ENCODE peak calls at places on chromosomes 16 and 17, in four cellular contexts. T, F, Y and G are unnamed samples.

GRCh38 chr17:52648995-52649394 is 490.5 kb upstream of the CA10 start:
- DNase-seq in T (no peak), F (no peak), Y (no peak), G (no peak)

GRCh38 chr17:63641678-63642077 is 19.5 kb downstream of the MAP3K3 start:
- DNase-seq in T (no peak), F (no peak), Y (no peak), G (no peak)

GRCh38 chr16:22035094-22035675 is 27.3 kb downstream of the MOSMO start:
- DNase-seq in T (no peak), F (no peak), Y (no peak), G (no peak)

GRCh38 chr16:88628512-88628974 is 9.8 kb upstream of the IL17C start:
- DNase-seq in T (no peak), F (peak; percentile 87), Y (no peak), G (peak; percentile 72)

GRCh38 chr16:48099455-48099854 is 56.3 kb downstream of the ABCC12 start:
- DNase-seq in T (peak; percentile 49), F (peak; percentile 43), Y (no peak), G (peak; percentile 26)

GRCh38 chr17:28738680-28739384 is 5.0 kb upstream of the TRAF4 start:
- DNase-seq in T (no peak), F (no peak), Y (no peak), G (no peak)

GRCh38 chr17:65370669-65371126 is 190.8 kb downstream of the AXIN2 start:
- DNase-seq in T (no peak), F (no peak), Y (no peak), G (peak; percentile 11)

GRCh38 chr17:48426019-48426418 is 4.0 kb downstream of the SKAP1 start:
- DNase-seq in T (no peak), F (no peak), Y (no peak), G (no peak)

GRCh38 chr16:7338826-7339225 is 6.2 kb downstream of the RBFOX1 start:
- DNase-seq in T (no peak), F (no peak), Y (no peak), G (no peak)

GRCh38 chr17:42653179-42654124 is 5.6 kb upstream of the TUBG2 start:
- DNase-seq in T (no peak), F (peak; percentile 44), Y (no peak), G (peak; percentile 59)

GRCh38 chr17:8894673-8895578 is 27.5 kb upstream of the PIK3R6 start:
- DNase-seq in T (peak; percentile 39), F (peak; percentile 65), Y (peak; percentile 53), G (peak; percentile 75)

GRCh38 chr17:6461246-6461645 is 17.0 kb downstream of the PIMREG start:
- DNase-seq in T (no peak), F (no peak), Y (no peak), G (no peak)

GRCh38 chr17:56798916-56799315 is 34.8 kb downstream of the C17orf67 start:
- DNase-seq in T (no peak), F (no peak), Y (peak; percentile 41), G (peak; percentile 63)

GRCh38 chr16:4411684-4412083 is 4.7 kb downstream of the CORO7 start:
- DNase-seq in T (no peak), F (no peak), Y (no peak), G (no peak)

GRCh38 chr17:77316191-77316641 is 175.4 kb downstream of the SEC14L1 start:
- DNase-seq in T (no peak), F (no peak), Y (no peak), G (peak; percentile 39)

GRCh38 chr16:17345043-17345442 is 125.7 kb downstream of the XYLT1 start:
- DNase-seq in T (no peak), F (no peak), Y (no peak), G (no peak)

GRCh38 chr17:49101054-49101534 is 31.5 kb upstream of the B4GALNT2 start:
- DNase-seq in T (peak; percentile 72), F (no peak), Y (no peak), G (no peak)

GRCh38 chr17:57876023-57876865 is 26.4 kb upstream of the MRPS23 start:
- DNase-seq in T (no peak), F (no peak), Y (no peak), G (no peak)

GRCh38 chr16:48537275-48537674 is 72.7 kb downstream of the N4BP1 start:
- DNase-seq in T (no peak), F (no peak), Y (no peak), G (no peak)

GRCh38 chr17:4862720-4863119 is 29.6 kb downstream of the MINK1 start:
- DNase-seq in T (no peak), F (no peak), Y (no peak), G (no peak)

GRCh38 chr16:10497132-10498088 is 83.0 kb downstream of the EMP2 start:
- DNase-seq in T (no peak), F (peak; percentile 51), Y (no peak), G (no peak)

GRCh38 chr16:3022208-3022696 is 1.5 kb downstream of the HCFC1R1 start:
- DNase-seq in T (peak; percentile 82), F (peak; percentile 52), Y (peak; percentile 73), G (peak; percentile 81)

GRCh38 chr16:75075688-75076268 is 40.8 kb downstream of the LDHD start:
- DNase-seq in T (no peak), F (no peak), Y (no peak), G (no peak)

GRCh38 chr16:25006504-25007055 is 8.6 kb downstream of the ARHGAP17 start:
- DNase-seq in T (no peak), F (no peak), Y (no peak), G (no peak)

GRCh38 chr17:77622627-77623026 is 335.9 kb upstream of the TNRC6C start:
- DNase-seq in T (no peak), F (no peak), Y (no peak), G (no peak)

GRCh38 chr17:50062323-50063243 is 6.7 kb downstream of the ITGA3 start:
- DNase-seq in T (peak; percentile 91), F (no peak), Y (no peak), G (no peak)

GRCh38 chr17:13395346-13395745 is 206.4 kb downstream of the HS3ST3A1 start:
- DNase-seq in T (no peak), F (no peak), Y (no peak), G (no peak)

GRCh38 chr16:2004795-2005517 is 4.7 kb downstream of the ZNF598 start:
- DNase-seq in T (no peak), F (no peak), Y (no peak), G (no peak)

GRCh38 chr16:53085539-53086450 is 31.0 kb downstream of the CHD9 start:
- DNase-seq in T (no peak), F (no peak), Y (no peak), G (no peak)

GRCh38 chr17:66152756-66153155 is 39.2 kb downstream of the CEP112 start:
- DNase-seq in T (no peak), F (no peak), Y (no peak), G (no peak)

GRCh38 chr17:7589204-7589868 is 558 bp downstream of the SOX15 start:
- DNase-seq in T (no peak), F (no peak), Y (peak; percentile 87), G (peak; percentile 94)

GRCh38 chr16:89727406-89728120 is 6.2 kb downstream of the ZNF276 start:
- DNase-seq in T (no peak), F (no peak), Y (no peak), G (peak; percentile 71)

DNA sequence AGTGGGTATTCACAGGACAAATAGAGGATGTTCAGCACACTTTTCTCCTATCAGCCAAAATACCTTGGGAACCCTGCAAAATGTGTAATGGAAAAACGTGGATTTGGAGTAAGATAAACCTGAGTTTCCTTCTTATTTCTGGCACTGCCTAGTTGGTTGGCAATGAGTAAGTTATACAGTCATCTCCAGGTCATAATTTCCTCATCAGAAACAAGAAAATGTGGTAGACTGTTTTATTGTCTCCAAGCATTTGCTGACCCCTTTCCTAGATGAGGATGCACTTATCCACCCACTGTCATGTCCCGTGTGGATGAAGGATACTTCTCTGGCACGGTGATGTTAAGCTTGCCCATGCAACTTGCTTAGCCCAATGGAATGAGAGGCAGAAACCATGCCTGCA is 458.0 kb downstream of the KIF2B start:
- DNase-seq in T (no peak), F (no peak), Y (no peak), G (no peak)
- H3K4me1 ChIP-seq in T (no peaks in the 10 kb centered on the region), F (no peaks in the 10 kb centered on the region), Y (no peaks in the 10 kb centered on the region), G (no peaks in the 10 kb centered on the region)

GRCh38 chr16:30049871-30050270 is 15.7 kb upstream of the ALDOA start:
- DNase-seq in T (no peak), F (no peak), Y (no peak), G (no peak)

GRCh38 chr16:30051518-30051917 is 14.0 kb upstream of the ALDOA start:
- DNase-seq in T (no peak), F (no peak), Y (no peak), G (no peak)

GRCh38 chr16:30046178-30046577 is 15.1 kb upstream of the TLCD3B start:
- DNase-seq in T (no peak), F (no peak), Y (no peak), G (no peak)

GRCh38 chr16:30041841-30042240 is 10.8 kb upstream of the TLCD3B start:
- DNase-seq in T (no peak), F (no peak), Y (no peak), G (no peak)

DNA sequence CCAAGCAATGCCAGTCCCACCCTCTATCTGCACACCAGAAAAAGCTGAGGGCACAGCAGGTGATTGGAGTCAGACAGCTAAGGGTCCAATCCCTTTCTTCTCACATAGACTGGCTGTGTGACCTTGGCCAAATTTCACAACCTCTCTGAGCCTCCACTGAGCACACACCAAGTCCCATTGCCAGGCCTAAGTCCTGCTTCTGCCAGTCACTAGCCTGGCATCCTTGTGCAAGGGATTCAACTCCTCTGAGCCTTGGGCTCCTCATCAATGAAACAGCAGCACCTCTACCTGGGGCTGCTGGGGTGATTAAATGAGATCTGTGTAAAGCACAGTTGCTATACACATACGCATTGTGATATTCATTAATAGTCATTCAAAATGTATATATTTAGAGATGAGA is 15.5 kb upstream of the TLCD3B start:
- DNase-seq in T (no peak), F (no peak), Y (no peak), G (no peak)
- H2AFZ ChIP-seq in T (no peak overlapping the region), F (no peak overlapping the region), Y (no peak overlapping the region), G (no peak overlapping the region)

GRCh38 chr16:73997340-73997711 is 299.3 kb upstream of the PSMD7 start:
- DNase-seq in T (no peak), F (no peak), Y (no peak), G (no peak)
- H3K27ac ChIP-seq in T (no peak overlapping the region), F (no peak overlapping the region), Y (no peak overlapping the region), G (no peak overlapping the region)

GRCh38 chr17:71145486-71145885 is 975.3 kb upstream of the SOX9 start:
- DNase-seq in T (no peak), F (no peak), Y (no peak), G (no peak)

GRCh38 chr17:71147906-71148305 is 972.9 kb upstream of the SOX9 start:
- DNase-seq in T (no peak), F (no peak), Y (no peak), G (no peak)

GRCh38 chr17:71149607-71150006 is 971.2 kb upstream of the SOX9 start:
- DNase-seq in T (no peak), F (no peak), Y (no peak), G (no peak)
- H3K4me1 ChIP-seq in T (no peaks in the 10 kb centered on the region), F (no peaks in the 10 kb centered on the region), Y (no peaks in the 10 kb centered on the region), G (no peaks in the 10 kb centered on the region)